ENCODE peak calls at places on chromosomes 7 and 10, in seven cellular contexts. O, W, R, I, Y, Q and C are unnamed samples.

GRCh38 chr10:47137311-47137851 is 162.6 kb upstream of the GDF10 start:
- DNase-seq in O (no peak), W (peak; percentile 57), R (no peak), I (no peak), Y (no peak), Q (no peak), C (no peak)

GRCh38 chr7:30463400-30464145 is 15.0 kb downstream of the NOD1 start:
- DNase-seq in O (no peak), W (no peak), R (no peak), I (no peak), Y (no peak), Q (no peak), C (no peak)

GRCh38 chr10:94859086-94859485 is 79.4 kb upstream of the CYP2C9 start:
- DNase-seq in O (no peak), W (no peak), R (no peak), I (no peak), Y (no peak), Q (no peak), C (no peak)

GRCh38 chr7:141563956-141564623 is 12.9 kb downstream of the AGK start:
- DNase-seq in O (no peak), W (no peak), R (no peak), I (no peak), Y (no peak), Q (peak; percentile 37), C (no peak)

GRCh38 chr10:61836888-61837747 is 64.4 kb upstream of the ARID5B start:
- DNase-seq in O (no peak), W (no peak), R (no peak), I (peak; percentile 69), Y (no peak), Q (no peak), C (no peak)

GRCh38 chr10:723973-724372 is 34.5 kb upstream of the DIP2C start:
- DNase-seq in O (no peak), W (no peak), R (no peak), I (no peak), Y (no peak), Q (no peak), C (no peak)

GRCh38 chr7:13801669-13802068 is 187.8 kb downstream of the ETV1 start:
- DNase-seq in O (no peak), W (no peak), R (no peak), I (no peak), Y (no peak), Q (no peak), C (no peak)

GRCh38 chr7:35263396-35263795 is 9.5 kb upstream of the TBX20 start:
- DNase-seq in O (no peak), W (no peak), R (no peak), I (no peak), Y (no peak), Q (no peak), C (no peak)

GRCh38 chr7:96126382-96126781 is 195.5 kb downstream of the SLC25A13 start:
- DNase-seq in O (no peak), W (no peak), R (no peak), I (no peak), Y (no peak), Q (no peak), C (no peak)